ENCODE peak calls at places on chromosomes 3 and 15, in five cellular contexts. B, E, V, O and A are unnamed samples.

GRCh38 chr15:80703965-80704364 is 8.9 kb downstream of the ABHD17C start:
- DNase-seq in B (no peak), E (no peak), V (no peak), O (no peak), A (no peak)

GRCh38 chr3:179860275-179861107 is 176.2 kb downstream of the PEX5L start:
- DNase-seq in B (no peak), E (no peak), V (no peak), O (no peak), A (no peak)

GRCh38 chr3:18989237-18989812 is 159.0 kb upstream of the KCNH8 start:
- DNase-seq in B (no peak), E (no peak), V (no peak), O (no peak), A (no peak)

GRCh38 chr15:67059127-67059553 is 6.3 kb upstream of the SMAD3 start:
- DNase-seq in B (no peak), E (no peak), V (no peak), O (no peak), A (no peak)

GRCh38 chr3:54818942-54819341 is 108.9 kb downstream of the LRTM1 start:
- DNase-seq in B (no peak), E (no peak), V (no peak), O (no peak), A (no peak)

GRCh38 chr3:124774305-124774673 is 44.0 kb downstream of the UMPS start:
- DNase-seq in B (no peak), E (no peak), V (peak; percentile 33), O (no peak), A (peak; percentile 89)

GRCh38 chr3:170714151-170714550 is 128.3 kb upstream of the SLC7A14 start:
- DNase-seq in B (no peak), E (no peak), V (no peak), O (no peak), A (no peak)

GRCh38 chr3:149466192-149466591 is 8.3 kb upstream of the TM4SF4 start:
- DNase-seq in B (no peak), E (no peak), V (peak; percentile 7), O (no peak), A (no peak)

GRCh38 chr3:89697321-89697916 is 590.0 kb downstream of the EPHA3 start:
- DNase-seq in B (no peak), E (no peak), V (no peak), O (no peak), A (peak; percentile 49)

GRCh38 chr15:88871313-88871712 is 24.0 kb downstream of the HAPLN3 start:
- DNase-seq in B (no peak), E (no peak), V (no peak), O (no peak), A (no peak)

GRCh38 chr3:23834082-23834870 is 28.5 kb downstream of the UBE2E1 start:
- DNase-seq in B (no peak), E (no peak), V (no peak), O (no peak), A (no peak)

GRCh38 chr15:94972314-94972713 is 741.0 kb downstream of the MCTP2 start:
- DNase-seq in B (no peak), E (no peak), V (no peak), O (no peak), A (no peak)

GRCh38 chr15:84572231-84572630 is 28.6 kb upstream of the ZSCAN2 start:
- DNase-seq in B (no peak), E (no peak), V (no peak), O (no peak), A (no peak)

GRCh38 chr3:126570103-126570541 is 11.4 kb upstream of the C3orf22 start:
- DNase-seq in B (no peak), E (no peak), V (no peak), O (no peak), A (no peak)

GRCh38 chr3:195168009-195168759 is 102.8 kb downstream of the XXYLT1 start:
- DNase-seq in B (no peak), E (no peak), V (no peak), O (no peak), A (no peak)

GRCh38 chr15:26838742-26839460 is 28.0 kb upstream of the GABRA5 start:
- DNase-seq in B (peak; percentile 76), E (no peak), V (peak; percentile 36), O (no peak), A (peak; percentile 46)

GRCh38 chr15:53251998-53252397 is 461.9 kb upstream of the ONECUT1 start:
- DNase-seq in B (no peak), E (no peak), V (no peak), O (no peak), A (peak; percentile 10)

GRCh38 chr3:178845446-178846118 is 226.0 kb downstream of the ZMAT3 start:
- DNase-seq in B (no peak), E (no peak), V (no peak), O (no peak), A (peak; percentile 73)

GRCh38 chr3:157107644-157108133 is 52.3 kb downstream of the CCNL1 start:
- DNase-seq in B (no peak), E (no peak), V (no peak), O (no peak), A (no peak)

DNA sequence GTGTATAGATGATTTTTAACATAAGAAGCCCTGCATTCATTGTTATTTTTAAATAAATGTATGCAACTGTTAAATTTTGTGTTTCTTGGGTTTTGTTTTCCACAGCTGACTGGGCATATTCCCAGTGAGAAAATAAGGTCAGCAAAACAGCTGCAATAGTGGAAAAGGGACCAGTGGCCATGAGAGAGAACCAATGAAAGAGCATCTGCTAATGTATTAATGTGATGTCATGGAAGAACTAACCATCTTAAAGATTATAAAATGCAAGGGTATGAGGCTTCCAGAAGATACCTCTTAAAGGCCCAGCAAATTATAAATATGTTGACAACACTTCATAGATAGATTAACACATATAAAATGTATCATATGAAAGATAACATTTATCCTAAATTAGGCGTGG is 31.0 kb upstream of the KBTBD12 start:
- DNase-seq in B (no peak), E (no peak), V (no peak), O (no peak), A (no peak)
- TF ChIP-seq JUND in B (no peak), E (no peak), V (no peak), O (no peak), A (no peak)

DNA sequence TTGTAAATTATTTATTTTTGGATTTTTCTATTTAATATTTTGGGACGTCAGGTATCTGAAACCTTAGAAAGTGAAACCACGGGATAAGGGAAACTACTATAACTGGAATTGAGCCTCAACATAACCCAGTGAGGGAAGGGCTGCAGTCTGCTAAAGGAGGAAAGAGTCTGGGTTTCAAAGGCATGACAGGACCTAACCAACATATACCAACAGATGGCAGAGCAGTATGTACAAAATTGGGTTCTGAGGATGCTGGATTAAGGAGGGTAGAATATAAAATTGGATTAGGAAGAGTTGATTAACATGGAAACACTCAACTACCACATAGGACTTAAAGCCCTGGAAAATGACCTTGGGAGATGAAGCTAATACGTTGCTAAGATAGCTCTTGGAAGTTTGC is 603.5 kb downstream of the MECOM start:
- DNase-seq in B (no peak), E (no peak), V (no peak), O (no peak), A (no peak)
- TF ChIP-seq JUND in B (no peak), E (no peak), V (no peak), O (no peak), A (no peak)

GRCh38 chr15:63905558-63906265 is 72.0 kb upstream of the HERC1 start:
- DNase-seq in B (no peak), E (no peak), V (no peak), O (no peak), A (no peak)
- TF ChIP-seq JUND in B (no peak), E (no peak), V (no peak), O (no peak), A (no peak)

GRCh38 chr3:184577546-184577945 is 16.0 kb downstream of the EPHB3 start:
- DNase-seq in B (no peak), E (no peak), V (no peak), O (no peak), A (no peak)

GRCh38 chr3:184574552-184575430 is 13.2 kb downstream of the EPHB3 start:
- DNase-seq in B (peak; percentile 88), E (no peak), V (no peak), O (no peak), A (no peak)

GRCh38 chr3:184576457-184577240 is 15.1 kb downstream of the EPHB3 start:
- DNase-seq in B (no peak), E (no peak), V (no peak), O (no peak), A (no peak)

GRCh38 chr3:184578218-184578617 is 16.6 kb downstream of the EPHB3 start:
- DNase-seq in B (no peak), E (no peak), V (no peak), O (no peak), A (no peak)

GRCh38 chr3:184575701-184576100 is 14.1 kb downstream of the EPHB3 start:
- DNase-seq in B (no peak), E (no peak), V (no peak), O (no peak), A (no peak)
- TF ChIP-seq JUND in B (no peak), E (no peak), V (no peak), O (no peak), A (no peak)

GRCh38 chr15:57541805-57542504 is 49.7 kb upstream of the MYZAP start:
- DNase-seq in B (peak; percentile 68), E (peak; percentile 45), V (no peak), O (no peak), A (peak; percentile 82)
- TF ChIP-seq JUND in B (no peak), E (no peak), V (no peak), O (no peak), A (no peak)

GRCh38 chr3:36744770-36745169 is 19.6 kb downstream of the DCLK3 start:
- DNase-seq in B (peak; percentile 49), E (no peak), V (no peak), O (no peak), A (no peak)

GRCh38 chr3:36738701-36739100 is 25.7 kb downstream of the DCLK3 start:
- DNase-seq in B (no peak), E (no peak), V (no peak), O (no peak), A (no peak)

GRCh38 chr3:36741285-36741684 is 23.1 kb downstream of the DCLK3 start:
- DNase-seq in B (no peak), E (no peak), V (no peak), O (no peak), A (peak; percentile 29)

GRCh38 chr3:36743821-36744220 is 20.5 kb downstream of the DCLK3 start:
- DNase-seq in B (no peak), E (no peak), V (no peak), O (no peak), A (no peak)

GRCh38 chr3:36740822-36741221 is 23.5 kb downstream of the DCLK3 start:
- DNase-seq in B (no peak), E (no peak), V (no peak), O (no peak), A (no peak)
- TF ChIP-seq JUND in B (no peak), E (no peak), V (no peak), O (no peak), A (no peak)

GRCh38 chr15:35717721-35718120 is 171.8 kb upstream of the DPH6 start:
- DNase-seq in B (no peak), E (no peak), V (no peak), O (no peak), A (no peak)

DNA sequence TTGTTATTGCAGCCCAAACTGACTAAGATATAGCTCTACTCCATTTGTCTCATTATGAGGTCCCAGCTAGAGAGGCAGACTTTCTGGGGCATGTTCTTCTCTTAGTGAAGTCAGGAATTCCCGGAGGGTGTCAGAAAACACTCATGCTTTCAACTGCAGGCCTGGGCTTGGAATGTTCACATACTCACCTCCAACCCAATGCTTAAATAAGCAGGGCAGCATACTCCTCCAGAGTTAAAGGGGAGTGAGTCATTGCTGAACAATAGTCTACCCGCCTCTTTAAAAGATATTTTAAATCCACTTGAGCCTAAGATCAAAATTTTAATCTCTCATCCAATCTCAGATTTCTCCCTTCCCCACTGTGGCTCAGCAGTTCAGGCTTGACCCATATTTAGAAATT is 167.8 kb upstream of the DPH6 start:
- DNase-seq in B (no peak), E (peak; percentile 6), V (no peak), O (no peak), A (no peak)
- TF ChIP-seq JUND in B (peak; percentile 30), E (no peak), V (no peak), O (no peak), A (no peak)